ENCODE peak calls at places on chromosomes 5 and 9, in five cellular contexts. Y is mesothelial cell of epicardium, Z is right atrium auricular region, F is tibial artery, J is BE2C. I is an unnamed sample.

GRCh38 chr5:148899993-148900392 is 73.6 kb downstream of the ADRB2 start:
- DNase-seq in J (no peak), F (no peak), Y (no peak), Z (no peak), I (no peak)

GRCh38 chr5:90894866-90895420 is 336.3 kb downstream of the ADGRV1 start:
- DNase-seq in Z (no peak), J (no peak), F (no peak), Y (no peak), I (no peak)

GRCh38 chr9:110753734-110754231 is 85.2 kb downstream of the MUSK start:
- DNase-seq in Y (no peak), F (no peak), Z (no peak), J (peak; percentile 24), I (no peak)

GRCh38 chr9:110752766-110753165 is 84.2 kb downstream of the MUSK start:
- DNase-seq in F (no peak), Z (no peak), J (no peak), Y (no peak), I (no peak)

GRCh38 chr9:131095666-131096489 is 453 bp upstream of the AIF1L start:
- DNase-seq in Y (no peak), Z (no peak), F (no peak), J (peak; percentile 51), I (peak; percentile 86)

GRCh38 chr5:143946821-143947220 is 134.9 kb downstream of the HMHB1 start:
- DNase-seq in J (no peak), F (no peak), Y (no peak), Z (no peak), I (no peak)

GRCh38 chr9:135804588-135805421 is 102.5 kb downstream of the CAMSAP1 start:
- DNase-seq in Z (no peak), F (no peak), Y (no peak), J (no peak), I (peak; percentile 30)

GRCh38 chr5:135106610-135107009 is 72.6 kb upstream of the PITX1 start:
- DNase-seq in Z (no peak), J (no peak), Y (no peak), F (no peak), I (no peak)

GRCh38 chr5:172564883-172565282 is 76.2 kb upstream of the NEURL1B start:
- DNase-seq in J (no peak), Y (no peak), F (no peak), Z (no peak), I (no peak)

GRCh38 chr5:133455681-133456080 is 156.7 kb downstream of the FSTL4 start:
- DNase-seq in Z (no peak), J (no peak), F (no peak), Y (no peak), I (no peak)

GRCh38 chr5:164869325-164869724 is 1363.9 kb downstream of the MAT2B start:
- DNase-seq in F (no peak), Z (no peak), Y (no peak), J (no peak), I (no peak)

GRCh38 chr5:62779010-62779422 is 200.4 kb downstream of the LRRC70 start:
- DNase-seq in Z (no peak), F (no peak), J (peak; percentile 36), Y (no peak), I (no peak)

DNA sequence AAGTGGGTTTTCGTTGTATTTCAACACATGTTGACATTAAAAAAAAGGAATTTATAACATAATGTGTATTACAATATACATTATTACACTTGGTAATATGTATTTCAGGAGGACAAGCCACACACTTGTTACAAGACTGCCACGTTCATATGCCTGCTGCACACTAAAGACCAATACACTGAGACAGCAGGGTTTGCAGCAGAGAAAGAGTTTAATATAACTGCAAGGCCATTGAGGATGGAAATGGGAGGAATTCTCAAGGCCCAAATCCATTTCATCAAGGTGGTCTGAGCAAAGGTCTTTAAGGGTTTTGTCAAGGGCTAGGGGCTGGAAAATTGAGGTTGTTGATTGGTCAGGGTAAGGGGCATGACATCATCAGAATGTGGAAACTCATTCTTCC is 1017.8 kb upstream of the CDH10 start:
- DNase-seq in F (no peak), Z (no peak), J (no peak), Y (no peak), I (no peak)
- TF ChIP-seq CTCF in F (no peak), Z (no peak), J (no peak), Y (no peak), I (no peak)

GRCh38 chr5:156326718-156327259 is at the start of gene SGCD:
- DNase-seq in Y (no peak), Z (peak; percentile 85), F (peak; percentile 60), J (no peak), I (peak; percentile 20)
- TF ChIP-seq CTCF in Y (no peak), Z (no peak), F (no peak), J (no peak), I (no peak)

DNA sequence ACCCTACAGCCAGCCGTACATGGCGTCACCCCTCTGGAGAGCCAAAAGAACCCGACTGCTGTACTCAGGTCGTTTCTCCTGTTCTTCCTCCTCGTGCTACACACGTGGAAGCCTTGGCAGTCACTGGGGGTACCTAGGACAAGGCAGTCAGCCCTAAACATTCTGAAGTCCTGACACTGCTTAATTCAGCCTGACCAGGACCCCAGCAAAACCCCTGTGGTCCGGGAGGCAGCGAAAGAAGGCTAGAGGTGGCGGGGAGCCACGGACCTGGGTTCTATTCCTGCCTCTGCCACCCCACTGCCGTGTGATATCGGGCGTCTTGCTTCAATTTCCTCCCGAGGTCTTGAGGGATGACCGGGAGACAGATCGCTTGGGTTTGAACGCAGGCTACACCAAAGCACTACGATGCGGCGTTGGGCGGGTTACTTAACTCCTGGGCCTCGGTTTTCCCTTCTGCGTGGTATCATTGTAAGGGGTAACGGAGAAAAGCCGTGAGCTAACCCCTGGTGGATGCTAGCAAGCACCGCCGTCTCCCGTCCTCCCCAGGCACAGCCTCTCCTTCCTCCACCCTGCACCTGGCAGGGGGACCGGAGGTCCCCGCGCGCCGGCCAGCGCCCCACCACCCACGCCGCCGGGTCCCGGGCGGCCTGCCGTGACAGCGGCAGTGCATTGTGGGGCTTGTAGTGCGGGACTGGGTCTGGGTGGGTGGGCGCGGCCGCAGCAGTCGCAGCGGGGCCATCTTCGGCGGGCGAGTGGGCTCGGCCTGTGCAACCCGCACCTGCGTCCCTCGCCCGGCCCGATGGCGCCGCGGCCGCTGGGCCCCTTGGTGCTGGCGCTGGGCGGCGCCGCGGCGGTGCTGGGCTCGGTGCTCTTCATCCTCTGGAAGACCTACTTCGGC is at the start of gene ARL10:
- DNase-seq in J (peak; percentile 73), Y (no peak), Z (no peak), F (peak; percentile 23), I (peak; percentile 74)
- TF ChIP-seq CTCF in J (no peak), Y (no peak), Z (no peak), F (no peak), I (no peak)

DNA sequence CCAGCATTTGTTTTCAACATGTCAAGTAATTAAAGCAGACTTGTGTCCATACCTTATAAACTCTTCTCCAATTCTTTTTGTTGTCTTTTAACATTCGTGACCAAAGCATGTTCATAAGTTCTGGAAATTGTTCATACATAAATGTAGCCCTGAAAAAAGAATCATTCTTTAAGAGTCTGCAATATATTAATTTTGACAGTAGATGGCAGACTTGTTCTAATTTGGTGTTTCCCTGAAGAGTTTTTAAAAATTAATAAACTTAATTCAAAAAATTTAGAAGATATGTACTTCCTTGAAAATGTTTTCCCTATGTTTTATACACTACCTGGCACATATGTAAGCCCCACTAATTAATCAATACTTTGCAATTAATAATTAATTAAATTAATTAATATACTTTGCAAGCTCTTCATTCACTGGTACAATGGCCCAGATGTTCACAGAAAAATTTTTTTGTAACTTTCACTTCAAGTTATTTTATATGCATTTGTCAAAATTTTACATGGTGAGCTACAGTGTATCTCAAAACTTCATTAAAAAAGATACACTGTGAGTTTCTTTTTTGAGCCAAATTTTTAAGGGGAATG is 42.2 kb downstream of the CLINT1 start:
- DNase-seq in J (no peak), F (no peak), Z (no peak), Y (no peak), I (no peak)
- TF ChIP-seq CTCF in J (peak; percentile 31), F (peak; percentile 64), Z (peak; percentile 45), Y (peak; percentile 63), I (peak; percentile 74)

GRCh38 chr9:122099271-122099869 is 6.3 kb upstream of the TTLL11 start:
- DNase-seq in J (peak; percentile 87), F (peak; percentile 88), Y (peak; percentile 64), Z (peak; percentile 87), I (peak; percentile 87)
- TF ChIP-seq CTCF in J (peak; percentile 89), F (peak; percentile 80), Y (peak; percentile 98), Z (peak; percentile 62), I (peak; percentile 98)

GRCh38 chr5:155700333-155700732 is 626.6 kb upstream of the SGCD start:
- DNase-seq in Y (no peak), Z (no peak), F (no peak), J (no peak), I (no peak)
- TF ChIP-seq CTCF in Y (no peak), Z (no peak), F (no peak), J (peak; percentile 7), I (no peak)

DNA sequence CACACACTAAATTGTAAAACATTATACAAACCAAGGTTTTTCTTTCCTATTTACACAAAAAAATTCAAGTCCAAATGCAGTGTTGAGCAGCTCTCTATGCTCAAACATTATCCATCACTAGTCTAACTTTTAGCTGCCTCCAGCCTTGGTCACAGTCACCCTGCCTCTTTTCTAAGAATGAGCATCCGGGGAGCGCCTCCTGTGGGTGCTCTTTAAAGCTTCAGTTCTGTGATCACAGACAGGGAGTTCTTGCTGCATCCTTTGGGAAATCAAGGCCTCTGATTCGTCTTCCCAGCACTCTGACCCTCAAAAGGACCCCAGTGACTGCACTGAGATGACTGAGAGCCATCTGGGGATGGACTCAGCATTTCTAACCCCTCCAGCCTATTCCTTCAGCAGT is 289.6 kb downstream of the SEC61B start:
- DNase-seq in Z (no peak), Y (no peak), F (no peak), J (no peak), I (no peak)
- TF ChIP-seq CTCF in Z (no peak), Y (no peak), F (no peak), J (no peak), I (no peak)

DNA sequence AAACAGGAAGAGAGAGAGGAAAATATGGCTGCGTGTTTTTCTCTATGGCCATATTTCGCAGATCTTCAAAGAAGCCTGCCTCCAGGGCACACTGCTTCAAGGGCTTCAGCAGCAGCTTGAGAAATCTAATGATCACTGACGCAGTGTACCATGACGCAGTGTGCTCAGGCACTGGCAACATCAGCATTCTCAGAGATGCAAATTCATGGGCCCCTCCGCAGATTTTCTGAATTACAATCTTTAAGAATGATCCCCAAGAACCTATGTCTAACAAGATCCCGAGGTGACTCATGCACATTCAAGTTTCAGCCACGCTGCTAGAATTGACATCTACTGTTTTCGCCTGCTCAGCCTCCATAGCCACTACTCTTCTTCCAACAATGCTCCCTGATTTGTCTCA is 143.9 kb upstream of the ZNF366 start:
- DNase-seq in J (no peak), Z (no peak), Y (no peak), F (no peak), I (no peak)
- TF ChIP-seq CTCF in J (no peak), Z (no peak), Y (no peak), F (no peak), I (no peak)

GRCh38 chr5:162248107-162248713 is 180.6 kb downstream of the GABRG2 start:
- DNase-seq in Z (no peak), Y (no peak), J (peak; percentile 34), F (no peak), I (peak; percentile 57)
- TF ChIP-seq CTCF in Z (no peak), Y (peak; percentile 44), J (peak; percentile 63), F (peak; percentile 5), I (peak; percentile 69)

I was measured in glutamatergic neuron.